ENCODE peak calls at places on chromosomes 7 and 10, in five cellular contexts. R, K, Q, Z and F are unnamed samples.

GRCh38 chr10:95247200-95247880 is 43.5 kb downstream of the PDLIM1 start:
- DNase-seq in R (peak), K (no peak), Q (no peak), Z (no peak), F (no peak)

GRCh38 chr7:12731214-12731656 is 43.8 kb downstream of the ARL4A start:
- DNase-seq in R (peak), K (no peak), Q (no peak), Z (peak), F (no peak)

GRCh38 chr10:59234814-59235429 is 58.5 kb downstream of the PHYHIPL start:
- DNase-seq in R (peak), K (no peak), Q (no peak), Z (no peak), F (no peak)

GRCh38 chr10:69179089-69179742 is 818 bp upstream of the SUPV3L1 start:
- DNase-seq in R (peak), K (no peak), Q (peak), Z (peak), F (peak)

GRCh38 chr10:79158402-79159097 is 89.8 kb downstream of the ZMIZ1 start:
- DNase-seq in R (no peak), K (no peak), Q (no peak), Z (no peak), F (peak)

GRCh38 chr10:13414855-13415254 is 66.8 kb upstream of the SEPHS1 start:
- DNase-seq in R (peak), K (no peak), Q (peak), Z (no peak), F (peak)

GRCh38 chr7:138564365-138564764 is 104.3 kb downstream of the TRIM24 start:
- DNase-seq in R (no peak), K (no peak), Q (no peak), Z (no peak), F (no peak)

GRCh38 chr7:138513344-138513871 is 53.3 kb downstream of the TRIM24 start:
- DNase-seq in R (no peak), K (no peak), Q (no peak), Z (no peak), F (no peak)

GRCh38 chr7:139091677-139091996 is 17.9 kb downstream of the ZC3HAV1 start:
- DNase-seq in R (no peak), K (no peak), Q (no peak), Z (no peak), F (no peak)

GRCh38 chr10:93039721-93040120 is 20.9 kb upstream of the CYP26C1 start:
- DNase-seq in R (peak), K (no peak), Q (no peak), Z (no peak), F (no peak)

GRCh38 chr10:107490389-107490788 is 325.9 kb upstream of the SORCS1 start:
- DNase-seq in R (no peak), K (no peak), Q (no peak), Z (no peak), F (no peak)